ENCODE peak calls at places on chromosomes 6 and 20, in eight cellular contexts. One of them, this sample, is unnamed. For H3K4me1 and H3K36me3, the result is how much of the 10 kb centered on the place peaks cover.

GRCh38 chr6:12174878-12175277 is 115.3 kb upstream of the EDN1 start:
- DNase-seq in HCT116: no peak
- DNase-seq in left lung: no peak
- DNase-seq in SK-N-SH: no peak
- DNase-seq in Caco-2: no peak
- DNase-seq in right lobe of liver: no peak
- DNase-seq in psoas muscle: no peak
- DNase-seq in cardiac muscle cell: no peak
- DNase-seq in this sample: no peak

GRCh38 chr6:36727491-36728021 is 29.9 kb downstream of the RAB44 start:
- DNase-seq in HCT116: no peak
- DNase-seq in left lung: no peak
- DNase-seq in SK-N-SH: no peak
- DNase-seq in Caco-2: no peak
- DNase-seq in right lobe of liver: no peak
- DNase-seq in psoas muscle: peak
- DNase-seq in cardiac muscle cell: no peak
- DNase-seq in this sample: no peak

GRCh38 chr6:29626948-29627761 is 5.8 kb downstream of the GABBR1 start:
- DNase-seq in HCT116: no peak
- DNase-seq in left lung: peak
- DNase-seq in SK-N-SH: peak
- DNase-seq in Caco-2: no peak
- DNase-seq in right lobe of liver: no peak
- DNase-seq in psoas muscle: no peak
- DNase-seq in cardiac muscle cell: peak
- DNase-seq in this sample: no peak

GRCh38 chr20:32685541-32686529 is 12.1 kb upstream of the C20orf203 start:
- DNase-seq in HCT116: no peak
- DNase-seq in left lung: no peak
- DNase-seq in SK-N-SH: peak
- DNase-seq in Caco-2: peak
- DNase-seq in right lobe of liver: no peak
- DNase-seq in psoas muscle: no peak
- DNase-seq in cardiac muscle cell: no peak
- DNase-seq in this sample: no peak

GRCh38 chr6:91560409-91560808 is 973.5 kb upstream of the MAP3K7 start:
- DNase-seq in HCT116: no peak
- DNase-seq in left lung: no peak
- DNase-seq in SK-N-SH: no peak
- DNase-seq in Caco-2: no peak
- DNase-seq in right lobe of liver: no peak
- DNase-seq in psoas muscle: no peak
- DNase-seq in cardiac muscle cell: no peak
- DNase-seq in this sample: no peak

GRCh38 chr20:25224941-25225340 is 22.9 kb upstream of the PYGB start:
- DNase-seq in HCT116: no peak
- DNase-seq in left lung: no peak
- DNase-seq in SK-N-SH: no peak
- DNase-seq in Caco-2: no peak
- DNase-seq in right lobe of liver: no peak
- DNase-seq in psoas muscle: no peak
- DNase-seq in cardiac muscle cell: no peak
- DNase-seq in this sample: no peak

GRCh38 chr20:57389695-57390603 is 1.2 kb upstream of the RBM38 start:
- DNase-seq in HCT116: no peak
- DNase-seq in left lung: peak
- DNase-seq in SK-N-SH: no peak
- DNase-seq in Caco-2: peak
- DNase-seq in right lobe of liver: peak
- DNase-seq in psoas muscle: peak
- DNase-seq in cardiac muscle cell: no peak
- DNase-seq in this sample: no peak

GRCh38 chr20:54131675-54132611 is 41.8 kb downstream of the CYP24A1 start:
- DNase-seq in HCT116: no peak
- DNase-seq in left lung: peak
- DNase-seq in SK-N-SH: no peak
- DNase-seq in Caco-2: no peak
- DNase-seq in right lobe of liver: no peak
- DNase-seq in psoas muscle: no peak
- DNase-seq in cardiac muscle cell: no peak
- DNase-seq in this sample: no peak

GRCh38 chr6:150638286-150638685 is 38.6 kb downstream of the PLEKHG1 start:
- DNase-seq in HCT116: no peak
- DNase-seq in left lung: no peak
- DNase-seq in SK-N-SH: no peak
- DNase-seq in Caco-2: no peak
- DNase-seq in right lobe of liver: no peak
- DNase-seq in psoas muscle: no peak
- DNase-seq in cardiac muscle cell: no peak
- DNase-seq in this sample: no peak

GRCh38 chr6:150088481-150089154 is 19.7 kb upstream of the ULBP3 start:
- DNase-seq in HCT116: no peak
- DNase-seq in left lung: no peak
- DNase-seq in SK-N-SH: no peak
- DNase-seq in Caco-2: no peak
- DNase-seq in right lobe of liver: no peak
- DNase-seq in psoas muscle: no peak
- DNase-seq in cardiac muscle cell: no peak
- DNase-seq in this sample: no peak

GRCh38 chr6:134512946-134513345 is 195.0 kb upstream of the SGK1 start:
- DNase-seq in HCT116: no peak
- DNase-seq in left lung: no peak
- DNase-seq in SK-N-SH: no peak
- DNase-seq in Caco-2: no peak
- DNase-seq in right lobe of liver: peak
- DNase-seq in psoas muscle: no peak
- DNase-seq in cardiac muscle cell: no peak
- DNase-seq in this sample: no peak

GRCh38 chr6:42452171-42453026 is 673 bp upstream of the TRERF1 start:
- DNase-seq in HCT116: peak
- DNase-seq in left lung: peak
- DNase-seq in SK-N-SH: peak
- DNase-seq in Caco-2: peak
- DNase-seq in right lobe of liver: peak
- DNase-seq in psoas muscle: peak
- DNase-seq in cardiac muscle cell: peak
- DNase-seq in this sample: peak

GRCh38 chr6:21277601-21278043 is 315.9 kb upstream of the SOX4 start:
- DNase-seq in HCT116: peak
- DNase-seq in left lung: no peak
- DNase-seq in SK-N-SH: no peak
- DNase-seq in Caco-2: peak
- DNase-seq in right lobe of liver: no peak
- DNase-seq in psoas muscle: no peak
- DNase-seq in cardiac muscle cell: no peak
- DNase-seq in this sample: no peak

GRCh38 chr6:149015224-149015876 is 268.5 kb downstream of the UST start:
- DNase-seq in HCT116: no peak
- DNase-seq in left lung: no peak
- DNase-seq in SK-N-SH: no peak
- DNase-seq in Caco-2: no peak
- DNase-seq in right lobe of liver: no peak
- DNase-seq in psoas muscle: no peak
- DNase-seq in cardiac muscle cell: no peak
- DNase-seq in this sample: no peak

GRCh38 chr6:119669228-119669627 is 319.7 kb upstream of the MAN1A1 start:
- DNase-seq in HCT116: no peak
- DNase-seq in left lung: no peak
- DNase-seq in SK-N-SH: no peak
- DNase-seq in Caco-2: no peak
- DNase-seq in right lobe of liver: no peak
- DNase-seq in psoas muscle: no peak
- DNase-seq in cardiac muscle cell: no peak
- DNase-seq in this sample: no peak

GRCh38 chr6:69026243-69026642 is 391.2 kb downstream of the ADGRB3 start:
- DNase-seq in HCT116: no peak
- DNase-seq in left lung: no peak
- DNase-seq in SK-N-SH: no peak
- DNase-seq in Caco-2: no peak
- DNase-seq in right lobe of liver: no peak
- DNase-seq in psoas muscle: no peak
- DNase-seq in cardiac muscle cell: no peak
- DNase-seq in this sample: no peak

GRCh38 chr6:118325220-118325860 is 222.8 kb upstream of the PLN start:
- DNase-seq in HCT116: no peak
- DNase-seq in left lung: no peak
- DNase-seq in SK-N-SH: no peak
- DNase-seq in Caco-2: no peak
- DNase-seq in right lobe of liver: no peak
- DNase-seq in psoas muscle: peak
- DNase-seq in cardiac muscle cell: no peak
- DNase-seq in this sample: no peak

GRCh38 chr6:26412225-26412624 is 10.2 kb downstream of the BTN3A1 start:
- DNase-seq in HCT116: no peak
- DNase-seq in left lung: no peak
- DNase-seq in SK-N-SH: no peak
- DNase-seq in Caco-2: no peak
- DNase-seq in right lobe of liver: no peak
- DNase-seq in psoas muscle: no peak
- DNase-seq in cardiac muscle cell: no peak
- DNase-seq in this sample: no peak

GRCh38 chr6:154404791-154405400 is 48.3 kb upstream of the IPCEF1 start:
- DNase-seq in HCT116: no peak
- DNase-seq in left lung: no peak
- DNase-seq in SK-N-SH: no peak
- DNase-seq in Caco-2: no peak
- DNase-seq in right lobe of liver: no peak
- DNase-seq in psoas muscle: no peak
- DNase-seq in cardiac muscle cell: no peak
- DNase-seq in this sample: no peak

GRCh38 chr20:40493551-40493950 is 195.5 kb downstream of the MAFB start:
- DNase-seq in HCT116: peak
- DNase-seq in left lung: no peak
- DNase-seq in SK-N-SH: no peak
- DNase-seq in Caco-2: no peak
- DNase-seq in right lobe of liver: no peak
- DNase-seq in psoas muscle: no peak
- DNase-seq in cardiac muscle cell: no peak
- DNase-seq in this sample: no peak

GRCh38 chr20:62893700-62894099 is 32.1 kb upstream of the TCFL5 start:
- DNase-seq in HCT116: no peak
- DNase-seq in left lung: no peak
- DNase-seq in SK-N-SH: peak
- DNase-seq in Caco-2: no peak
- DNase-seq in right lobe of liver: peak
- DNase-seq in psoas muscle: no peak
- DNase-seq in cardiac muscle cell: no peak
- DNase-seq in this sample: no peak

GRCh38 chr20:52975024-52975732 is 3.0 kb downstream of the TSHZ2 start:
- DNase-seq in HCT116: no peak
- DNase-seq in left lung: no peak
- DNase-seq in SK-N-SH: peak
- DNase-seq in Caco-2: no peak
- DNase-seq in right lobe of liver: no peak
- DNase-seq in psoas muscle: no peak
- DNase-seq in cardiac muscle cell: peak
- DNase-seq in this sample: no peak

GRCh38 chr6:77774457-77774856 is 121.6 kb downstream of the MEI4 start:
- DNase-seq in HCT116: no peak
- DNase-seq in left lung: no peak
- DNase-seq in SK-N-SH: no peak
- DNase-seq in Caco-2: no peak
- DNase-seq in right lobe of liver: no peak
- DNase-seq in psoas muscle: no peak
- DNase-seq in cardiac muscle cell: no peak
- DNase-seq in this sample: no peak

GRCh38 chr20:1861347-1861987 is 33.7 kb upstream of the SIRPA start:
- DNase-seq in HCT116: no peak
- DNase-seq in left lung: no peak
- DNase-seq in SK-N-SH: no peak
- DNase-seq in Caco-2: no peak
- DNase-seq in right lobe of liver: no peak
- DNase-seq in psoas muscle: no peak
- DNase-seq in cardiac muscle cell: no peak
- DNase-seq in this sample: no peak
- H3K4me1 ChIP-seq in HCT116: under half
- H3K4me1 ChIP-seq in left lung: under half
- H3K4me1 ChIP-seq in SK-N-SH: under half
- H3K4me1 ChIP-seq in Caco-2: under half
- H3K4me1 ChIP-seq in right lobe of liver: under half
- H3K4me1 ChIP-seq in psoas muscle: under half
- H3K4me1 ChIP-seq in cardiac muscle cell: under half
- H3K4me1 ChIP-seq in this sample: under half

GRCh38 chr6:43801489-43802181 is 31.6 kb downstream of the VEGFA start:
- DNase-seq in HCT116: no peak
- DNase-seq in left lung: no peak
- DNase-seq in SK-N-SH: no peak
- DNase-seq in Caco-2: no peak
- DNase-seq in right lobe of liver: peak
- DNase-seq in psoas muscle: no peak
- DNase-seq in cardiac muscle cell: no peak
- DNase-seq in this sample: peak
- TF ChIP-seq CTCF in HCT116: no peak
- TF ChIP-seq CTCF in left lung: no peak
- TF ChIP-seq CTCF in SK-N-SH: no peak
- TF ChIP-seq CTCF in Caco-2: no peak
- TF ChIP-seq CTCF in right lobe of liver: no peak
- TF ChIP-seq CTCF in psoas muscle: no peak
- TF ChIP-seq CTCF in cardiac muscle cell: no peak
- TF ChIP-seq CTCF in this sample: no peak

GRCh38 chr6:28395918-28396317 is 3.6 kb downstream of the ZSCAN12 start:
- DNase-seq in HCT116: no peak
- DNase-seq in left lung: no peak
- DNase-seq in SK-N-SH: no peak
- DNase-seq in Caco-2: no peak
- DNase-seq in right lobe of liver: no peak
- DNase-seq in psoas muscle: no peak
- DNase-seq in cardiac muscle cell: no peak
- DNase-seq in this sample: no peak
- H3K36me3 ChIP-seq in HCT116: under half
- H3K36me3 ChIP-seq in left lung: under half
- H3K36me3 ChIP-seq in SK-N-SH: under half
- H3K36me3 ChIP-seq in Caco-2: under half
- H3K36me3 ChIP-seq in right lobe of liver: under half
- H3K36me3 ChIP-seq in psoas muscle: under half
- H3K36me3 ChIP-seq in cardiac muscle cell: under half
- H3K36me3 ChIP-seq in this sample: under half

GRCh38 chr6:40933864-40934263 is 105.2 kb downstream of the UNC5CL start:
- DNase-seq in HCT116: no peak
- DNase-seq in left lung: no peak
- DNase-seq in SK-N-SH: no peak
- DNase-seq in Caco-2: no peak
- DNase-seq in right lobe of liver: no peak
- DNase-seq in psoas muscle: no peak
- DNase-seq in cardiac muscle cell: no peak
- DNase-seq in this sample: no peak

GRCh38 chr6:40931927-40932326 is 107.1 kb downstream of the UNC5CL start:
- DNase-seq in HCT116: no peak
- DNase-seq in left lung: no peak
- DNase-seq in SK-N-SH: no peak
- DNase-seq in Caco-2: no peak
- DNase-seq in right lobe of liver: no peak
- DNase-seq in psoas muscle: no peak
- DNase-seq in cardiac muscle cell: no peak
- DNase-seq in this sample: no peak

GRCh38 chr6:40932953-40933352 is 106.1 kb downstream of the UNC5CL start:
- DNase-seq in HCT116: no peak
- DNase-seq in left lung: no peak
- DNase-seq in SK-N-SH: no peak
- DNase-seq in Caco-2: no peak
- DNase-seq in right lobe of liver: no peak
- DNase-seq in psoas muscle: no peak
- DNase-seq in cardiac muscle cell: no peak
- DNase-seq in this sample: no peak

GRCh38 chr6:40930555-40930954 is 108.5 kb downstream of the UNC5CL start:
- DNase-seq in HCT116: no peak
- DNase-seq in left lung: no peak
- DNase-seq in SK-N-SH: no peak
- DNase-seq in Caco-2: peak
- DNase-seq in right lobe of liver: no peak
- DNase-seq in psoas muscle: no peak
- DNase-seq in cardiac muscle cell: no peak
- DNase-seq in this sample: peak

GRCh38 chr6:40932366-40932765 is 106.7 kb downstream of the UNC5CL start:
- DNase-seq in HCT116: no peak
- DNase-seq in left lung: no peak
- DNase-seq in SK-N-SH: no peak
- DNase-seq in Caco-2: no peak
- DNase-seq in right lobe of liver: no peak
- DNase-seq in psoas muscle: no peak
- DNase-seq in cardiac muscle cell: no peak
- DNase-seq in this sample: no peak
- H3K4me1 ChIP-seq in HCT116: under half
- H3K4me1 ChIP-seq in left lung: under half
- H3K4me1 ChIP-seq in SK-N-SH: under half
- H3K4me1 ChIP-seq in Caco-2: under half
- H3K4me1 ChIP-seq in right lobe of liver: under half
- H3K4me1 ChIP-seq in psoas muscle: under half
- H3K4me1 ChIP-seq in cardiac muscle cell: under half
- H3K4me1 ChIP-seq in this sample: under half